ENCODE peak calls at places on chromosomes 2 and 18, in six cellular contexts. Y is kidney, Q is osteoblast, F is mammary epithelial cell, P is lower lobe of right lung, R is sigmoid colon. I is an unnamed sample. For H3K36me3, the result is how much of the 10 kb centered on the place peaks cover.

GRCh38 chr18:64203295-64203694 is 54.4 kb upstream of the LINC00305 start:
- DNase-seq in R (no peak), Y (no peak), F (no peak), P (no peak), Q (no peak), I (no peak)

GRCh38 chr2:12493031-12493513 is 223.7 kb upstream of the TRIB2 start:
- DNase-seq in R (no peak), Q (peak), Y (peak), F (peak), P (no peak), I (no peak)

GRCh38 chr2:73069041-73069854 is 2.3 kb downstream of the SFXN5 start:
- DNase-seq in R (no peak), Q (peak), P (no peak), F (no peak), Y (no peak), I (no peak)

GRCh38 chr18:3572761-3573160 is 122.8 kb downstream of the TGIF1 start:
- DNase-seq in F (no peak), P (no peak), Y (no peak), R (no peak), Q (no peak), I (no peak)

GRCh38 chr2:36392854-36393253 is 37.3 kb downstream of the CRIM1 start:
- DNase-seq in P (no peak), Q (no peak), F (no peak), R (no peak), Y (no peak), I (no peak)

GRCh38 chr2:145897151-145897550 is 1377.2 kb upstream of the ZEB2 start:
- DNase-seq in Q (no peak), F (no peak), R (no peak), P (no peak), Y (no peak), I (no peak)

GRCh38 chr2:200360364-200360763 is 53.9 kb downstream of the SPATS2L start:
- DNase-seq in Y (no peak), F (no peak), P (no peak), Q (no peak), R (no peak), I (no peak)

GRCh38 chr2:117958186-117958585 is 55.7 kb downstream of the CCDC93 start:
- DNase-seq in Y (no peak), P (no peak), Q (peak), F (peak), R (no peak), I (no peak)

GRCh38 chr2:63378589-63378988 is 209.7 kb downstream of the WDPCP start:
- DNase-seq in P (no peak), Q (no peak), F (peak), R (no peak), Y (no peak), I (no peak)

GRCh38 chr2:176081993-176082884 is 1.5 kb downstream of the EVX2 start:
- DNase-seq in Q (peak), Y (peak), F (no peak), P (no peak), R (no peak), I (no peak)

GRCh38 chr2:236753611-236754010 is 184.0 kb downstream of the ACKR3 start:
- DNase-seq in Q (no peak), Y (no peak), R (no peak), P (no peak), F (no peak), I (no peak)

GRCh38 chr2:169775765-169776482 is 22.7 kb upstream of the SSB start:
- DNase-seq in F (peak), Y (no peak), P (no peak), R (no peak), Q (no peak), I (no peak)

GRCh38 chr2:233479616-233480489 is 86.7 kb downstream of the USP40 start:
- DNase-seq in R (no peak), Y (no peak), P (no peak), Q (no peak), F (no peak), I (no peak)

GRCh38 chr18:79507076-79507545 is 111.4 kb downstream of the NFATC1 start:
- DNase-seq in R (peak), Q (peak), F (no peak), Y (peak), P (peak), I (peak)

GRCh38 chr2:160373263-160374019 is 120.2 kb downstream of the RBMS1 start:
- DNase-seq in P (no peak), F (no peak), Y (no peak), R (no peak), Q (no peak), I (no peak)

GRCh38 chr2:62266433-62267038 is 70.6 kb downstream of the B3GNT2 start:
- DNase-seq in Y (no peak), P (no peak), R (no peak), Q (no peak), F (peak), I (no peak)

GRCh38 chr2:33287611-33288010 is 188.8 kb upstream of the RASGRP3 start:
- DNase-seq in P (no peak), Q (no peak), F (no peak), R (no peak), Y (no peak), I (no peak)

GRCh38 chr2:101540518-101540917 is 65.6 kb upstream of the RFX8 start:
- DNase-seq in Y (no peak), Q (peak), P (no peak), R (no peak), F (peak), I (no peak)

GRCh38 chr2:138182913-138183312 is 218.6 kb downstream of the HNMT start:
- DNase-seq in Q (no peak), F (no peak), Y (no peak), P (no peak), R (no peak), I (no peak)

GRCh38 chr2:46042207-46042637 is 255.0 kb upstream of the EPAS1 start:
- DNase-seq in R (no peak), P (no peak), Q (no peak), Y (no peak), F (no peak), I (peak)

GRCh38 chr2:219252084-219252483 is 959 bp upstream of the TUBA4B start:
- DNase-seq in Q (no peak), F (peak), P (no peak), Y (peak), R (no peak), I (no peak)

GRCh38 chr2:175366814-175367213 is 185.3 kb upstream of the ATP5MC3 start:
- DNase-seq in R (no peak), P (no peak), Q (no peak), F (peak), Y (no peak), I (peak)

GRCh38 chr2:176514805-176515500 is 245.7 kb downstream of the MTX2 start:
- DNase-seq in F (peak), P (no peak), Q (no peak), R (no peak), Y (no peak), I (no peak)

GRCh38 chr18:56984731-56985130 is 162.2 kb upstream of the BOD1L2 start:
- DNase-seq in Y (no peak), Q (peak), F (no peak), R (no peak), P (no peak), I (peak)

GRCh38 chr2:138665932-138666331 is 114.3 kb downstream of the NXPH2 start:
- DNase-seq in Q (no peak), R (no peak), Y (no peak), P (no peak), F (peak), I (no peak)

DNA sequence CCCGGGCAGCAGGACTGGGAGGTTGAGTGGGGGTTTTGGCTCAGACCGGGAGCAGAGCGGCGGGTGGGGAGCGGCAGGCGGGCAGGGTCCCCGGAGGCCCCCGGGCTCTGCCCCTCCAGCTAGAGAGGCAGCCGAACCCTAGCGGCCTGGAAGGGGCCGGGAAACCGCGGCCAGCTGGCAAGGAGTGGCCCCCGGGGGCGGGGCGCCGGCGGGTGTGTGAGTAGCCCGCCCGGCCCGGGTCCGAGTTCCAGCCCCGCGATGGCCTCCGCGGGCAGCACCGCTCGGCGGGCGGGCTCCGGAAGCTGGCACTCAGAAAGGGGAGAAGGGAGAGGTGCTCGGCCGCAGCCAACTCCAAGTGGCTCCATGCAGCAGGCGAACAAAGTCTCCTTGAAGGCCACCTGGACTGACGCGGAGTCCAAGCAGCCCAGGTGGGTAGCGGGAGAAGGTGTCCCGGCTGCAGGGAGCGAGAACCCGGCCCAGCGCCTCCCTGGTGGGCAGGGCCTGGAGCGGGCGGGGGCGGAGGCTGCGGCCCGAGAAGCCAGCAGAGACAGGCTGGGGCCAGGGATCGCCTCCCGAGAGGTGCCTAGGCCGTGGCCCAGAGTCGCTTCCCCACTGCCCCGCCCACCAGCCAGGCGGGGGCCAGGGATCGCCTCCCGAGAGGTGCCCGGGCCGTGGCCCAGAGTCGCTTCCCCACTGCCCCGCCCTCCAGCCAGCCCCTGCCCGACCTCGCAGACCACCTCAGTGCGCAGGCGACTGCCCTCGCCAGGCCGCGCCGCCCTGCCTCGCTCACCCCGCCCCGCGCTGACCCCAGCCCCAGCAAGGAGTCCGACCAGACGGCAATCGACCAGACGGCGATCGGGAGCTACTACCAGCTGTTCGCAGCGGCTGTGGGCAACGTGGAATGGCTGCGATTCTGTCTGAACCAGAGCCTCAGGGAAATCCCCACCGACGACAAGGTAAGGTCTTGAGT is at the start of gene ANKRD53:
- DNase-seq in Q (peak), P (peak), R (peak), Y (peak), F (peak), I (peak)
- TF ChIP-seq CTCF in Q (no peak), P (no peak), R (no peak), Y (no peak), F (no peak), I (no peak)

GRCh38 chr2:112061840-112062239 is 6.8 kb downstream of the TMEM87B start:
- DNase-seq in F (no peak), P (no peak), R (no peak), Q (no peak), Y (no peak), I (no peak)
- H3K36me3 ChIP-seq in F (under half), P (half or more), R (under half), Q (half or more), Y (under half), I (under half)

GRCh38 chr2:119483395-119483753 is 40.9 kb downstream of the SCTR start:
- DNase-seq in Q (peak), P (no peak), F (no peak), Y (no peak), R (no peak), I (no peak)
- H3K27ac ChIP-seq in Q (no peak), P (no peak), F (no peak), Y (peak), R (no peak), I (peak)

GRCh38 chr18:51522338-51522737 is 324.9 kb upstream of the MEX3C start:
- DNase-seq in R (no peak), P (no peak), F (no peak), Y (no peak), Q (no peak), I (no peak)
- TF ChIP-seq CTCF in R (no peak), P (no peak), F (no peak), Y (no peak), Q (no peak), I (no peak)

GRCh38 chr18:13036622-13037320 is 45.6 kb downstream of the CEP192 start:
- DNase-seq in Q (no peak), R (no peak), Y (no peak), F (no peak), P (no peak), I (no peak)
- H3K36me3 ChIP-seq in Q (under half), R (under half), Y (under half), F (under half), P (under half), I (under half)

GRCh38 chr2:65297544-65297943 is 69.9 kb downstream of the ACTR2 start:
- DNase-seq in Y (no peak), P (no peak), R (no peak), Q (no peak), F (no peak), I (no peak)

GRCh38 chr2:65300772-65301711 is 73.4 kb downstream of the ACTR2 start:
- DNase-seq in F (no peak), P (peak), R (no peak), Y (no peak), Q (peak), I (no peak)

GRCh38 chr2:65298089-65298488 is 70.5 kb downstream of the ACTR2 start:
- DNase-seq in P (no peak), Y (no peak), Q (no peak), R (no peak), F (no peak), I (no peak)

GRCh38 chr2:65300134-65300771 is 72.6 kb downstream of the ACTR2 start:
- DNase-seq in R (peak), P (peak), Q (peak), F (no peak), Y (peak), I (peak)

DNA sequence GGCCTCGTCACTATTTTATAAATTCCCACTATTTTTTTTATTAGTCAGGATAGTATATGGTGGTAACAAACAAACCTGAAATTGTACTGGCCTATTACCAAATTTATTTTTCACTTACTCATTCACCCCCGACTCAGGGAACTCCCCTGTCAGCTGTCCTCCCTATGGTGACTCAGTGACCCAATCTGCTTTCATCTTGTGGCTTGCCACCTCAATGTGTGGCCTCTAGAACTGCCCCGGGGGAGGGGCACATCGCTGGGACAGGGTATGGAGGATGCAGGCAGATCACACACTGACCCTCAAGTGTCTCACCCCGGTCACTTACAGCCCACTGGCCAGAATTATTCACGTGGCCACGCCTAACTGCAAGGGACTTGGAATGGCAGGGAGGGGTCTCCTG is 71.6 kb downstream of the ACTR2 start:
- DNase-seq in R (no peak), Q (peak), P (no peak), Y (no peak), F (peak), I (no peak)
- H3K27ac ChIP-seq in R (peak), Q (peak), P (peak), Y (no peak), F (no peak), I (no peak)

I was measured in body of pancreas.